ENCODE peak calls at places on chromosomes 11 and 22, in nine cellular contexts. L is neural crest cell, S is AG09319, V is H9, B is PC-9, J is cardiac muscle cell, H is choroid plexus epithelial cell, U is heart left ventricle, M is GM20000. I is an unnamed sample.

GRCh38 chr11:45109400-45109799 is 37.0 kb upstream of the PRDM11 start:
- DNase-seq in L (no peak), H (no peak), V (no peak), U (no peak), M (no peak), B (no peak), S (no peak), J (no peak), I (no peak)

GRCh38 chr11:61592176-61592575 is 11.3 kb upstream of the SYT7 start:
- DNase-seq in H (no peak), B (no peak), M (no peak), J (no peak), L (no peak), V (no peak), S (no peak), U (no peak), I (no peak)

GRCh38 chr11:72409458-72409857 is 24.9 kb downstream of the CLPB start:
- DNase-seq in S (no peak), M (no peak), B (no peak), J (no peak), V (no peak), L (no peak), H (no peak), U (no peak), I (no peak)

GRCh38 chr11:65636810-65637557 is 917 bp upstream of the SIPA1 start:
- DNase-seq in V (no peak), L (no peak), B (peak), H (no peak), U (no peak), M (no peak), J (no peak), S (no peak), I (no peak)

GRCh38 chr11:114188851-114189570 is 107.2 kb upstream of the NNMT start:
- DNase-seq in V (no peak), L (no peak), H (no peak), U (no peak), S (no peak), J (peak), B (no peak), M (no peak), I (no peak)

GRCh38 chr22:31612891-31613285 is 49.1 kb downstream of the PISD start:
- DNase-seq in B (no peak), L (no peak), S (no peak), H (no peak), J (no peak), V (no peak), U (no peak), M (no peak), I (no peak)

GRCh38 chr11:34030386-34030785 is 21.1 kb upstream of the CAPRIN1 start:
- DNase-seq in L (no peak), M (no peak), J (no peak), S (no peak), H (no peak), V (no peak), U (no peak), B (peak), I (no peak)

GRCh38 chr11:70593446-70593983 is 195.2 kb downstream of the CTTN start:
- DNase-seq in M (no peak), B (no peak), V (no peak), J (no peak), H (no peak), L (no peak), S (no peak), U (no peak), I (no peak)

GRCh38 chr11:73143126-73143838 is 1.2 kb upstream of the FCHSD2 start:
- DNase-seq in B (peak), U (no peak), L (no peak), S (no peak), V (no peak), J (peak), H (peak), M (peak), I (no peak)

GRCh38 chr11:82365351-82365750 is 368.3 kb downstream of the FAM181B start:
- DNase-seq in S (no peak), H (no peak), V (no peak), U (no peak), M (no peak), L (no peak), B (no peak), J (no peak), I (no peak)

GRCh38 chr11:118988280-118988679 is 9.7 kb upstream of the CENATAC start:
- DNase-seq in U (no peak), L (no peak), S (no peak), V (no peak), M (no peak), H (no peak), B (peak), J (no peak), I (peak)

GRCh38 chr11:101866619-101867491 is 48.0 kb upstream of the CEP126 start:
- DNase-seq in H (peak), U (no peak), S (no peak), B (peak), J (no peak), L (no peak), V (no peak), M (no peak), I (no peak)

GRCh38 chr11:23236846-23237550 is 376.7 kb upstream of the CCDC179 start:
- DNase-seq in B (no peak), V (no peak), U (no peak), J (no peak), H (peak), S (peak), L (no peak), M (no peak), I (no peak)

GRCh38 chr11:132792341-132793140 is 739.8 kb downstream of the OPCML start:
- DNase-seq in M (no peak), J (peak), U (no peak), L (no peak), H (no peak), B (no peak), V (peak), S (no peak), I (no peak)

GRCh38 chr11:132790466-132790865 is 741.8 kb downstream of the OPCML start:
- DNase-seq in J (no peak), H (no peak), S (no peak), V (no peak), B (no peak), U (no peak), L (no peak), M (no peak), I (no peak)

GRCh38 chr11:132793831-132794230 is 738.5 kb downstream of the OPCML start:
- DNase-seq in M (no peak), V (no peak), U (no peak), J (no peak), B (no peak), S (no peak), H (no peak), L (no peak), I (no peak)
- TF ChIP-seq CTCF in M (no peak), V (no peak), U (no peak), J (no peak), B (no peak), S (no peak), H (no peak), L (no peak), I (no peak)

GRCh38 chr11:123560001-123560400 is 94.4 kb downstream of the SCN3B start:
- DNase-seq in S (peak), B (no peak), U (peak), V (no peak), J (no peak), H (peak), M (no peak), L (no peak), I (no peak)

GRCh38 chr11:123562166-123562565 is 92.3 kb downstream of the SCN3B start:
- DNase-seq in J (peak), H (no peak), V (no peak), L (no peak), U (peak), M (no peak), S (no peak), B (no peak), I (no peak)

GRCh38 chr11:123562829-123563228 is 91.6 kb downstream of the SCN3B start:
- DNase-seq in V (no peak), J (no peak), M (no peak), U (peak), B (no peak), H (no peak), L (no peak), S (no peak), I (no peak)

GRCh38 chr11:123559418-123559817 is 95.0 kb downstream of the SCN3B start:
- DNase-seq in M (no peak), H (peak), J (no peak), V (no peak), S (no peak), B (no peak), U (no peak), L (no peak), I (no peak)

GRCh38 chr11:123561046-123561781 is 93.2 kb downstream of the SCN3B start:
- DNase-seq in V (peak), S (no peak), J (peak), L (no peak), H (peak), M (no peak), U (peak), B (no peak), I (no peak)
- TF ChIP-seq CTCF in V (peak), S (peak), J (peak), L (peak), H (peak), M (no peak), U (peak), B (no peak), I (no peak)

GRCh38 chr11:120324932-120325810 is at the start of gene TLCD5:
- DNase-seq in J (peak), M (peak), U (peak), L (peak), V (peak), S (no peak), H (peak), B (peak), I (peak)
- TF ChIP-seq CTCF in J (no peak), M (no peak), U (peak), L (peak), V (peak), S (peak), H (peak), B (no peak), I (no peak)

GRCh38 chr11:117145393-117145761 is 1.3 kb downstream of the PAFAH1B2 start:
- DNase-seq in J (peak), U (no peak), B (peak), L (no peak), H (peak), S (no peak), V (no peak), M (peak), I (peak)
- TF ChIP-seq CTCF in J (peak), U (peak), B (peak), L (peak), H (peak), S (peak), V (no peak), M (no peak), I (no peak)

GRCh38 chr22:46365166-46365624 is 29.7 kb downstream of the TRMU start:
- DNase-seq in M (no peak), U (no peak), H (no peak), L (no peak), J (no peak), V (no peak), B (no peak), S (no peak), I (no peak)

GRCh38 chr22:46364341-46365165 is 29.0 kb downstream of the TRMU start:
- DNase-seq in M (no peak), U (no peak), V (no peak), S (no peak), J (no peak), H (no peak), B (no peak), L (no peak), I (no peak)

GRCh38 chr22:46362934-46363515 is 27.5 kb downstream of the TRMU start:
- DNase-seq in L (no peak), U (no peak), M (no peak), V (no peak), J (no peak), S (no peak), B (no peak), H (no peak), I (no peak)

GRCh38 chr22:46362221-46362933 is 26.9 kb downstream of the TRMU start:
- DNase-seq in J (no peak), H (peak), S (no peak), V (no peak), B (no peak), L (no peak), M (no peak), U (no peak), I (no peak)

DNA sequence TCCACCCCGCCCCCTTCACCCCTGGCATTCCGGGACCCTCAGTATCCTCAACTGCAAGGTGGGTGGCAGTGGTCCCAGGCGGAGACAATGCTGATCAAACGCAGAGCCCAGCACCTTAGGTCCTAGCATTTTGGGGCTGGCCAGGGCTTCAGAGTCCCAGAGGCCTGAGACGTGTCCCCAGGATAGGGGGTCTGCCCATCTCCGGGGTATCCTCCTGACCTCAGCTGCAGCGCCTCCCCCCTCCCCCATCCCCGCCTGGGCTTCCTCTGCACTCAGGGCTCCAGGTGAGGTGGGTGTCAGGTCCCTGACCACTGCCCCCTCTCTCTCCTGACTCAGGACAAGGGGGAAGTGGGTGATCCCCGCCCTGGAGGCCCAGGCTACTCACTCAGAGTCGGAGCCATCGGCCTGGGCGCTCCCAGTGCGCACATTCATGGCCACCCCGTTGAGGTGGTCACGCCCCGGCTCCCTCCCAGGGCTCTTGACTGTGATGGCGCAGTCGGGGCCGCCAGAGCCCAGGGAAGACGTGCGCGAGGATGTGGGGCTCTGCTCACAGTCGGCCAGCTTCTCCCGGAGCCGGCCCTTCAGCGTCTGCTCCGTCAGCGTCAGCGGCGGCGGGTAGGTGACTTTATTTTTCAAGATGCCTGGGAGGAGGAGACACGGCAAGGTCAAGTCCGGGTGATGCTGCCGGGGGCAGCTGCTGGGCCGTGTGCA is 28.3 kb downstream of the TRMU start:
- DNase-seq in U (no peak), J (no peak), V (no peak), H (no peak), B (no peak), S (no peak), L (no peak), M (no peak), I (no peak)
- TF ChIP-seq CTCF in U (no peak), J (no peak), V (no peak), H (no peak), B (no peak), S (no peak), L (no peak), M (no peak), I (no peak)

GRCh38 chr11:88520391-88520790 is 182.9 kb upstream of the CTSC start:
- DNase-seq in M (no peak), V (no peak), B (no peak), U (no peak), S (no peak), L (no peak), H (peak), J (no peak), I (no peak)

GRCh38 chr11:88521354-88522310 is 184.1 kb upstream of the CTSC start:
- DNase-seq in L (no peak), B (no peak), J (no peak), U (no peak), S (no peak), V (no peak), M (no peak), H (peak), I (no peak)

GRCh38 chr11:88523362-88524028 is 186.0 kb upstream of the CTSC start:
- DNase-seq in V (no peak), S (no peak), B (no peak), H (peak), L (no peak), U (no peak), J (no peak), M (no peak), I (no peak)

DNA sequence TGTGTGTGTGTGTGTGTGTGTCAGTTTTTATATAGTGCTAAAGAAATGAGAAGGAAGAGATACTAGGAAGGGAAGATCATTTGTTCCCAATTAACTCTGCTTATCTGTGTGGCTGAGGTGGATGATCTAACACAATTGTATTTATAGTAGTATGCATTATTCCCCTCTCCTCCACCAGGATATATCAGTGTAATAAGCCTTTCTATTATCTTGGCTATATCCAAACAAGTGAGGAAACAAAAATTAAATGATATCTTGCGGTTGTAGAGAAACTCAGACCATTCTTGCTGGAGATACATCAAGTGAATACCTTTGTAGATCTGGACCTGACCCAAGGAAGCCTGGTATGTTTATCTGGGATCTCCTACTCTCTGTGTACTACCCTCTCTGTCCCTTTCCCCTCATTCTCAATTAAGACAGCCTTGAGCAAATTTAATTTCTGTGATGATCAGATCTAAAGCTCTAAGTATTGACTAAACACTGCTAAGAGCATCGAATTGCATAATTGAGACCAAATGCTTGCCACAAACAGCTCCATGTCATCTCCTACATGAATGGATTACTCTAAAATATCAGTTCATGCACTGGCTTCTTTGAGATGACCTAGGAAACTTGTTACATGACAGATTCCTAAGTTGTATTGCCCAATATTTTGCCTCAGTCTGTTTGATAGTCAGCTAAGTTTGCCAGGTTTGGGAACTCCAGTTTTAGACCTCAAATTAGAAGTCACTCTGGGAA is 185.3 kb upstream of the CTSC start:
- DNase-seq in M (no peak), L (no peak), B (no peak), H (peak), U (no peak), J (no peak), S (no peak), V (no peak), I (no peak)
- TF ChIP-seq CTCF in M (no peak), L (no peak), B (no peak), H (no peak), U (no peak), J (no peak), S (no peak), V (no peak), I (no peak)

DNA sequence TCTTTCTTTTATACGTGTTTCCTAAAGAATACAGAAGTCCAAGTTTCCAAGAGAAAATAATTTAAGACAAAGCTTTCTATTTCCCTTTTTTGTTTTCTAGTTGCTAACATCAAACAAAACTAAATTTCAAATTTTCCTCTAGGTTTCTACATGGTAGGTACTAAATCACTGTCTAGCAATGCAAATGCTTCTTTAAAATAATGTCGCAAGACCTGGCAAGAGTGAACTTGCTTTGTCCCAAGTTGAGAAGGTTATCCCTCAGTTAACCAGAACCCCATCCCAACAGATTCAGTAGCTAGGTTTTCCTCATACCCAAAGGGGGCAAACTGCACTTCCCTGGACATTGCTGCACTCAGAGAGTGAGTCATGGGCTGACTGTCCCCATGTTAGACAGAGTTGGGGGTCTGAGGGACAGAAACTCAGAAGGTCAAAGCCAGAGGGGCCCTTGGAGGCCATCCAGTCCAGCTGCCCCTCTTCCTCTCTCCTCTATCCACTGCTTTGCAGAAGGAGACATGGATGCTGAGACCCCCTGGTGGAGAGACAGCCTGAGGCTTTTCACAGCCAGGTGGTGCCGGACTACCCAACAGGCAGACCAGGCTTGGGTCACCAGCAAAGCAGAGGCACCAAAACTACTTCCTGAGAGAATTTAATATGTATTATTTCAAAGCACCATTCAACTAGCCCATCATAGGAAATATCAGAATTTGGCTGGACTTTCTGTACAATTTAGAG is 23.1 kb downstream of the OR2AT4 start:
- DNase-seq in B (no peak), V (peak), L (no peak), U (no peak), J (peak), M (no peak), S (no peak), H (no peak), I (peak)
- TF ChIP-seq CTCF in B (no peak), V (no peak), L (no peak), U (no peak), J (peak), M (peak), S (no peak), H (peak), I (no peak)

DNA sequence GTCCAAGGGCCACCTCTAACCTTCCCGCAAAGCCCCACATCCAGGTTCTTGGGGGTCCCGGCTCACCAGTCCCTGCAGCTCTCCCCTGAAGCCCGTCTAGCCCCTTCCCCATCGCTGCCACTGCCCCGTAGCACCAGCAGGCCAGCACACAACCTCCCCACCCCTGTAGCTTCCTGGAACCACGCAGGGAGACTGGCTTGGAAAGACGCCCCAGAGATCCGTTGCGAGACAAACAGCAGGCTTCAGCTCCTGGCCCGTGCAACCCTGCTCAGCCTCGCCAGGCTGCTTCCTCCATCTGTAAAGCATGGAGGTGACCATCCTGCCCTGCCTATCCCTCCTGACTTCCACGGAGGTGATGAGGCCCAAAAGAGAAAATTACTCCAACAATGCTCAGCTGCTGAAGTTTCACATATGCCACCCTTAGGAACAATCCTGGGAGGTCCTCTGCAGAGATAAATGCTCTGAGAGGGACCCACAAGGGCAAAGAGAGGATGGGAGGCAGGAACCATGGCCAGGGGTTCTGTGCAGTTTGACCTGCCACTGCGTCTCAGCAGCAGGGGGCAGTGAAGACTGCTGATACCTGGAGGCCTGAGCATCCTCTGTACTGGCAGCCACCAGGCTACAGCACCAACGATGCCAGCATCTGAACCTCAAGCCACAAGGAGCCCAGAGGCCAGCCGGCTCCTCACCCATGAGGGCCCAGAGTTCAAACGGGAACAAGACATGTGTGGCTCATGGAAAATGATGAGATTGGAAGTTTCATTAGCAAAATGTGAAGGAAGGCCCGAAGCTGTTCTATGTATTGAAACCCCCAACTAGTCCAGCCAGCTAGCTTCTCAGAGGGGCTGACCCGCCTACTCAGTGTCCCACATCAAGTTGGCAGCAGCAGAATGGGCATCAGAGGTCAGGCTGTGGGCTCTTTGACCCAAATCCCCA is 16.1 kb downstream of the DGCR2 start:
- DNase-seq in L (no peak), M (no peak), S (no peak), V (peak), U (no peak), H (no peak), J (no peak), B (no peak), I (peak)
- TF ChIP-seq CTCF in L (peak), M (no peak), S (peak), V (peak), U (peak), H (peak), J (no peak), B (no peak), I (peak)

I was measured in MCF 10A.